ENCODE peak calls at places on chromosomes 5 and 9, in seven cellular contexts. X is activated T-cell treated with anti-CD3 and anti-CD28 coated beads for 1 hour; G is foreskin fibroblast; T is hepatic stellate cell; S is GM04503; J is activated T-helper 2 cell treated with anti-CD3 and anti-CD28 coated beads, Interferon-gamma antibody, Interleukin-2, Interleukin-4, amounts not matched to agents 10 μg/mL and 5 μg/mL and 100 μg/mL, durations not matched to agents 14 hours and 24 hours and 36 hours; Z is GM20000. N is an unnamed sample.

GRCh38 chr5:153551537-153552079 is 61.1 kb downstream of the GRIA1 start:
- DNase-seq in Z (no peak), X (no peak), G (peak; percentile 97), T (peak; percentile 62), S (peak; percentile 97), J (no peak), N (peak; percentile 80)

GRCh38 chr9:75636427-75637045 is 253.9 kb upstream of the PCSK5 start:
- DNase-seq in J (no peak), G (no peak), S (no peak), T (no peak), Z (no peak), X (no peak), N (no peak)

GRCh38 chr5:167710444-167711025 is 580.9 kb upstream of the WWC1 start:
- DNase-seq in T (no peak), S (no peak), J (no peak), X (no peak), G (peak; percentile 27), Z (no peak), N (no peak)

GRCh38 chr9:92455217-92455616 is 27.1 kb downstream of the ASPN start:
- DNase-seq in S (no peak), J (no peak), Z (no peak), G (no peak), T (no peak), X (no peak), N (no peak)

GRCh38 chr9:110650991-110651411 is 17.6 kb upstream of the MUSK start:
- DNase-seq in X (no peak), T (peak; percentile 26), J (no peak), G (peak; percentile 98), Z (no peak), S (peak; percentile 94), N (peak; percentile 42)

GRCh38 chr9:71681708-71682268 is 86.5 kb downstream of the CEMIP2 start:
- DNase-seq in T (no peak), S (peak; percentile 62), Z (no peak), J (no peak), G (peak; percentile 60), X (no peak), N (no peak)

GRCh38 chr5:16713386-16713928 is 96.7 kb upstream of the RETREG1 start:
- DNase-seq in J (no peak), Z (no peak), G (peak; percentile 67), S (no peak), T (peak; percentile 34), X (no peak), N (peak; percentile 60)

GRCh38 chr5:121006206-121006605 is 542.1 kb downstream of the PRR16 start:
- DNase-seq in G (peak; percentile 56), Z (no peak), J (no peak), S (no peak), T (no peak), X (no peak), N (no peak)

GRCh38 chr5:178115835-178116405 is 2.6 kb downstream of the N4BP3 start:
- DNase-seq in S (no peak), J (no peak), X (no peak), T (no peak), G (no peak), Z (no peak), N (peak; percentile 7)

GRCh38 chr5:62632181-62632580 is 53.6 kb downstream of the LRRC70 start:
- DNase-seq in X (no peak), S (no peak), G (no peak), Z (no peak), J (no peak), T (no peak), N (no peak)

N was measured in AG08396.